ENCODE peak calls at places on chromosomes 6 and 20, in six cellular contexts. K is stimulated activated CD4-positive, alpha-beta T cell treated with anti-CD3 and anti-CD28 coated beads, Interleukin-1b, Interleukin-23, amount 100 ng/mL, for 1 hour; Y is NCI-H1048; R is progenitor cell of endocrine pancreas; Q is NCI-H1436; U is spleen. M is an unnamed sample.

GRCh38 chr6:100678027-100678426 is 203.1 kb downstream of the ASCC3 start:
- DNase-seq in K (no peak), Y (no peak), R (no peak), Q (no peak), U (no peak), M (no peak)

GRCh38 chr6:130046711-130047439 is 28.5 kb downstream of the L3MBTL3 start:
- DNase-seq in K (no peak), Y (no peak), R (no peak), Q (no peak), U (no peak), M (peak)

GRCh38 chr6:143225929-143226328 is 165.2 kb downstream of the AIG1 start:
- DNase-seq in K (no peak), Y (no peak), R (no peak), Q (no peak), U (no peak), M (no peak)

GRCh38 chr6:109454483-109455160 is 950 bp downstream of the MICAL1 start:
- DNase-seq in K (peak), Y (no peak), R (no peak), Q (no peak), U (peak), M (no peak)

GRCh38 chr6:56524891-56525703 is 117.6 kb downstream of the DST start:
- DNase-seq in K (no peak), Y (no peak), R (no peak), Q (no peak), U (no peak), M (no peak)

GRCh38 chr20:10359621-10360040 is 74.4 kb downstream of the MKKS start:
- DNase-seq in K (no peak), Y (no peak), R (no peak), Q (no peak), U (no peak), M (no peak)

GRCh38 chr20:60903325-60903958 is 348.6 kb upstream of the CDH4 start:
- DNase-seq in K (no peak), Y (no peak), R (no peak), Q (no peak), U (no peak), M (no peak)

GRCh38 chr6:129153257-129153656 is 270.3 kb downstream of the LAMA2 start:
- DNase-seq in K (no peak), Y (no peak), R (no peak), Q (no peak), U (no peak), M (no peak)

GRCh38 chr6:159633196-159633595 is 59.8 kb downstream of the SOD2 start:
- DNase-seq in K (no peak), Y (no peak), R (no peak), Q (no peak), U (no peak), M (no peak)

GRCh38 chr6:127343753-127344659 is 597 bp upstream of the ECHDC1 start:
- DNase-seq in K (no peak), Y (no peak), R (no peak), Q (no peak), U (no peak), M (no peak)

GRCh38 chr6:45951291-45951690 is 64.4 kb downstream of the CLIC5 start:
- DNase-seq in K (no peak), Y (no peak), R (no peak), Q (no peak), U (no peak), M (no peak)

GRCh38 chr6:104161960-104162669 is 697.6 kb downstream of the HACE1 start:
- DNase-seq in K (no peak), Y (no peak), R (no peak), Q (no peak), U (no peak), M (no peak)

GRCh38 chr20:10863337-10864060 is 189.7 kb upstream of the JAG1 start:
- DNase-seq in K (no peak), Y (no peak), R (no peak), Q (no peak), U (no peak), M (peak)

GRCh38 chr20:50510706-50511401 is 671 bp downstream of the PTPN1 start:
- DNase-seq in K (no peak), Y (no peak), R (no peak), Q (no peak), U (peak), M (no peak)

GRCh38 chr6:155245871-155246270 is 17.9 kb upstream of the CLDN20 start:
- DNase-seq in K (no peak), Y (no peak), R (no peak), Q (no peak), U (no peak), M (peak)

GRCh38 chr6:139839506-139840156 is 465.2 kb upstream of the CITED2 start:
- DNase-seq in K (no peak), Y (no peak), R (no peak), Q (no peak), U (peak), M (no peak)

GRCh38 chr6:38524436-38525145 is 115.1 kb downstream of the BTBD9 start:
- DNase-seq in K (no peak), Y (no peak), R (no peak), Q (no peak), U (no peak), M (no peak)

GRCh38 chr6:121335111-121336008 is 1.1 kb upstream of the TBC1D32 start:
- DNase-seq in K (no peak), Y (no peak), R (no peak), Q (no peak), U (no peak), M (no peak)

GRCh38 chr20:52054123-52054522 is 137.5 kb downstream of the ZFP64 start:
- DNase-seq in K (no peak), Y (no peak), R (no peak), Q (no peak), U (peak), M (no peak)

GRCh38 chr20:60138263-60139127 is 180.3 kb downstream of the CDH26 start:
- DNase-seq in K (no peak), Y (no peak), R (no peak), Q (peak), U (peak), M (peak)